ENCODE peak calls at places on chromosomes 6 and 20, in six cellular contexts. L is neuronal stem cell, B is mesenchymal stem cell, G is IMR-90, W is trophoblast cell, E is H1. J is an unnamed sample.

GRCh38 chr6:138909975-138910374 is 78.1 kb downstream of the REPS1 start:
- DNase-seq in E (no peak), G (no peak), L (no peak), B (no peak), W (no peak), J (no peak)

GRCh38 chr6:29502597-29502996 is 14.8 kb upstream of the MAS1L start:
- DNase-seq in W (no peak), B (no peak), G (no peak), L (no peak), E (no peak), J (no peak)

GRCh38 chr20:58325914-58326313 is 16.4 kb downstream of the RAB22A start:
- DNase-seq in L (no peak), E (no peak), W (no peak), B (no peak), G (no peak), J (no peak)

GRCh38 chr6:36595168-36595818 is 1.1 kb downstream of the SRSF3 start:
- DNase-seq in E (no peak), W (no peak), G (peak; percentile 55), B (peak; percentile 72), L (no peak), J (peak; percentile 68)

GRCh38 chr6:54992789-54993188 is 146.2 kb downstream of the FAM83B start:
- DNase-seq in E (no peak), W (no peak), B (no peak), L (no peak), G (peak; percentile 4), J (peak; percentile 64)

GRCh38 chr6:22583927-22584326 is 14.6 kb downstream of the HDGFL1 start:
- DNase-seq in L (no peak), W (no peak), G (no peak), E (no peak), B (no peak), J (no peak)

GRCh38 chr6:36204068-36204753 is 7.7 kb downstream of the BRPF3 start:
- DNase-seq in E (no peak), L (no peak), B (no peak), W (no peak), G (no peak), J (no peak)

GRCh38 chr6:131317516-131317915 is 182.2 kb downstream of the AKAP7 start:
- DNase-seq in E (no peak), B (peak; percentile 9), W (no peak), L (no peak), G (peak; percentile 6), J (no peak)

GRCh38 chr6:130466052-130466743 is 100.4 kb downstream of the TMEM200A start:
- DNase-seq in W (no peak), B (no peak), G (peak; percentile 64), E (no peak), L (no peak), J (no peak)

GRCh38 chr6:50998905-50999304 is 180.2 kb downstream of the TFAP2B start:
- DNase-seq in B (no peak), G (no peak), E (no peak), W (no peak), L (no peak), J (no peak)

GRCh38 chr6:15247750-15248450 is 2.0 kb downstream of the JARID2 start:
- DNase-seq in E (no peak), G (peak; percentile 62), L (no peak), W (no peak), B (peak; percentile 62), J (peak; percentile 70)

GRCh38 chr6:151044465-151045441 is 179.3 kb downstream of the MTHFD1L start:
- DNase-seq in G (peak; percentile 93), W (peak; percentile 88), L (no peak), E (no peak), B (peak; percentile 93), J (peak; percentile 72)

GRCh38 chr20:56368351-56369134 is 9.8 kb downstream of the FAM210B start:
- DNase-seq in W (no peak), G (no peak), B (no peak), L (no peak), E (no peak), J (no peak)

GRCh38 chr6:112029045-112029822 is 24.7 kb upstream of the CCN6 start:
- DNase-seq in B (peak; percentile 72), W (peak; percentile 67), L (peak; percentile 70), E (peak; percentile 47), G (peak; percentile 74), J (peak; percentile 78)

GRCh38 chr6:139891471-139891870 is 517.0 kb upstream of the CITED2 start:
- DNase-seq in E (no peak), L (no peak), W (no peak), G (peak; percentile 91), B (no peak), J (no peak)

GRCh38 chr6:131586544-131586943 is 13.5 kb downstream of the ARG1 start:
- DNase-seq in E (no peak), B (no peak), W (no peak), L (no peak), G (no peak), J (no peak)

GRCh38 chr6:37783025-37783825 is 36.3 kb upstream of the ZFAND3 start:
- DNase-seq in B (no peak), G (peak; percentile 23), L (no peak), W (no peak), E (peak; percentile 47), J (peak; percentile 84)

GRCh38 chr6:29005183-29005885 is at the start of gene ZNF311:
- DNase-seq in B (peak; percentile 41), L (no peak), G (peak; percentile 43), W (peak; percentile 10), E (no peak), J (peak; percentile 74)

GRCh38 chr20:22381812-22382416 is 202.5 kb downstream of the FOXA2 start:
- DNase-seq in E (no peak), B (no peak), W (no peak), G (no peak), L (no peak), J (peak; percentile 32)

GRCh38 chr20:17223553-17223952 is 3.3 kb upstream of the PCSK2 start:
- DNase-seq in W (no peak), L (no peak), E (no peak), B (no peak), G (no peak), J (no peak)

GRCh38 chr20:36866681-36867485 is 9.1 kb upstream of the TLDC2 start:
- DNase-seq in B (no peak), W (no peak), L (no peak), G (peak; percentile 64), E (no peak), J (no peak)

GRCh38 chr20:45890077-45890996 is 671 bp downstream of the NEURL2 start:
- DNase-seq in L (peak; percentile 67), B (peak; percentile 90), E (peak; percentile 43), W (peak; percentile 80), G (peak; percentile 78), J (peak; percentile 90)

GRCh38 chr6:56851541-56852248 is 103.2 kb upstream of the BEND6 start:
- DNase-seq in B (peak; percentile 94), W (peak; percentile 27), L (peak; percentile 66), E (no peak), G (peak; percentile 89), J (peak; percentile 94)

GRCh38 chr20:63189322-63189642 is 26.6 kb downstream of the YTHDF1 start:
- DNase-seq in L (no peak), E (no peak), G (no peak), B (no peak), W (no peak), J (no peak)
- H4K8ac ChIP-seq in L (no peak overlapping the region), E (no peak overlapping the region), G (no peak overlapping the region), B (no peak overlapping the region), W (no peak overlapping the region), J (no peak overlapping the region)

GRCh38 chr20:25860531-25861150 is 164.0 kb upstream of the ZNF337 start:
- DNase-seq in E (no peak), W (no peak), B (no peak), L (no peak), G (no peak), J (no peak)
- H3K4me3 ChIP-seq in E (no peak overlapping the region), W (no peak overlapping the region), B (no peak overlapping the region), L (no peak overlapping the region), G (no peak overlapping the region), J (no peak overlapping the region)

DNA sequence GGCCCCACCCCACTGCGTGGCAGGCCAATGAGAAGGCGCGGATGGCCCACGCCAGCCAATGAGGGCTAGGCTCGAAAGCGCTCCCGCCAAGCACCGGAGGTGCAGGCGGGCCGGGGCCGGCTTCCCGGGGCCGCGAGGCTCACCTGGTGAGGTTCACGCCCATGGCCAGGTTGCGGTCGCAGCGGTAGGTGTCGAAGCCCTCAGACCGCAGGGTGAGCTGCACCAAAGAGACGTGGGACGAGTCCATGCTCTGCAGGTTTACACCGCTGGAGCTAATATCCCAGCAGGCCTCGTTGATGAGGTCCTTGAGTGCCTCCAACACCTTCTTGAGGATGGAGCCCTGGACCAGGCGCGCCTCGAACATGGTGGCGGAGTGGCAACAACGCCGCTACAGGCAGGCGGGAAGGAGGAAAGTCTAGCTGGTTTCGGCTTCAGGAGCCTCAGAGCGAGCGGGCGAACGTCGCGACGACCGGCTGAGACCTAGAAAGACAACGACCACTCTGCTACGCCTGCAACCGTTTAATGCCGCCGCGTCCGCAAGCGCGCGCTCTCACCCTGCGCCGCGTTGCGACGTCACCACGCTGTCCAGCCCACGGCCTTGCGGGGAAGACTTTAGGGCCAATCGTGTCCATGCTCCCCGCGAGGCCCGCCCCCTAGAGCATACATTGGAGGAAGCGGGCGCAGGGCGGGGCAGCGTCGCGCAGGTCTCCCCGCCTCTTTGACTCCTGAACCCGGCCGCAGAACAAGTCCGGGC is at the start of gene PCNA:
- DNase-seq in W (peak; percentile 97), E (peak; percentile 93), B (peak; percentile 98), L (peak; percentile 95), G (peak; percentile 96), J (peak; percentile 99)
- H2AK5ac ChIP-seq in W (peak within 1 kb of the TSS; percentile 21), E (peak within 1 kb of the TSS; percentile 99), B (peak within 1 kb of the TSS; percentile 60), L (no peak within 1 kb of the TSS), G (peak within 1 kb of the TSS; percentile 79), J (peak within 1 kb of the TSS; percentile 82)

DNA sequence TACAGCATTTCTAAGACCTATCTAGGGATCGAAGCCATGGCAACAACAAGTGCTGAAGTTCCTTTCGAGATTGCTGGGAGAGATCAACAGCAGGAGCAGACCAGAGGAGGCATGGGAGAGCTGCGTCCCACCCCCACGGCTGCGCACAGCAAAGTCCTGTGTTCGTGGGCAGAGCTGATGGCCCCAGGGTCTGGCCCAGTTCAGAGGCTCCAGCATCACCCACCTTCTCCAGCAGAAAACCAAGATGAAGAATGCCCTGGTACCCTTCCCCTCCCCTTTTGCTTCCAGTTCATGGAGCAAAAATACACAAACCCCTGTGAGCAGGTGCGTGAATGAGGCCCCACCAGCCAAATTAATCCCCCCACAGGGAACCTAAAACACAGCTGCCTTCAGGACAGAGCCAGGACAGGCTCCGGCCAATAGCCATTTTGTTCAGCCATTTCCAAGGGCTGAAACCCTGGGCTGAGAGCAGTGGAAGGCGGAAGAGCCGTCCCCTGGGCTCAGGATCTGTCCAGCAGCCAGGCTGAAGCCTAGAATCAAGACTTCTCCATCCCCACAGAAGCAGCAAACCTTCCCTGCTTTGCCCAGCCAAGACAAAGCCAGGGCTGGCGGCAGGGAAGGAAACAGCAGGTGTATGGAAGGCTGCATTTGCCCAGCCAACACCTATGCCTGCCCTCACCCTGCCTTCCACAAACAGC is 102.8 kb downstream of the PREX1 start:
- DNase-seq in L (no peak), E (no peak), G (no peak), B (no peak), W (no peak), J (no peak)
- H4K8ac ChIP-seq in L (no peak overlapping the region), E (no peak overlapping the region), G (no peak overlapping the region), B (no peak overlapping the region), W (no peak overlapping the region), J (no peak overlapping the region)

J was measured in mesendoderm.